ENCODE peak calls at places on chromosomes 12 and 14, in five cellular contexts. K is tibial nerve, L is upper lobe of right lung, C is esophagus squamous epithelium, G is fibroblast of lung. D is an unnamed sample.

GRCh38 chr12:120264086-120264485 is 1.4 kb downstream of the PXN start:
- DNase-seq in C (no peak), K (no peak), G (no peak), L (no peak), D (no peak)

GRCh38 chr12:101552277-101552676 is 42.5 kb upstream of the MYBPC1 start:
- DNase-seq in C (no peak), G (peak; percentile 96), K (no peak), L (no peak), D (no peak)

GRCh38 chr12:68358532-68359485 is 26.6 kb upstream of the MDM1 start:
- DNase-seq in C (no peak), K (peak; percentile 92), L (no peak), G (peak; percentile 84), D (peak; percentile 79)

GRCh38 chr14:21382095-21382494 is 1.7 kb downstream of the SUPT16H start:
- DNase-seq in G (no peak), L (no peak), K (no peak), C (no peak), D (no peak)

GRCh38 chr14:94180655-94181271 is 6.6 kb downstream of the PPP4R4 start:
- DNase-seq in C (no peak), K (no peak), L (no peak), G (peak; percentile 50), D (no peak)

GRCh38 chr14:104800600-104801283 is at the start of gene ZBTB42:
- DNase-seq in G (peak; percentile 39), L (peak; percentile 94), K (no peak), C (peak; percentile 21), D (no peak)

GRCh38 chr12:111396726-111397445 is 8.8 kb upstream of the SH2B3 start:
- DNase-seq in K (peak; percentile 68), C (peak; percentile 36), L (peak; percentile 94), G (peak; percentile 78), D (peak; percentile 91)

GRCh38 chr12:70849265-70849960 is 71.1 kb downstream of the PTPRR start:
- DNase-seq in L (no peak), C (no peak), G (peak; percentile 71), K (no peak), D (no peak)

GRCh38 chr12:54066408-54066807 is 12.8 kb downstream of the HOXC4 start:
- DNase-seq in K (no peak), L (no peak), G (no peak), C (no peak), D (no peak)

GRCh38 chr14:68675233-68675577 is 117.7 kb downstream of the ZFP36L1 start:
- DNase-seq in K (no peak), L (no peak), G (no peak), C (no peak), D (no peak)

GRCh38 chr12:48938805-48939204 is 13.5 kb upstream of the FKBP11 start:
- DNase-seq in L (peak; percentile 27), K (no peak), C (no peak), G (no peak), D (no peak)

GRCh38 chr12:86193931-86194330 is 62.3 kb downstream of the MGAT4C start:
- DNase-seq in K (no peak), L (no peak), G (peak; percentile 33), C (no peak), D (no peak)

GRCh38 chr12:96070670-96071279 is 35.4 kb upstream of the LTA4H start:
- DNase-seq in L (no peak), K (no peak), G (no peak), C (no peak), D (no peak)

GRCh38 chr12:29241821-29242591 is 92.9 kb downstream of the FAR2 start:
- DNase-seq in G (peak; percentile 90), K (peak; percentile 42), L (no peak), C (no peak), D (no peak)

GRCh38 chr14:92380131-92380530 is 57.2 kb downstream of the SLC24A4 start:
- DNase-seq in C (no peak), K (no peak), G (no peak), L (no peak), D (no peak)

GRCh38 chr14:104694475-104694950 is 5.1 kb downstream of the INF2 start:
- DNase-seq in L (no peak), G (no peak), K (no peak), C (no peak), D (no peak)

GRCh38 chr14:61555056-61555838 is 140.1 kb upstream of the HIF1A start:
- DNase-seq in K (no peak), C (no peak), L (no peak), G (no peak), D (no peak)

GRCh38 chr12:126617312-126617711 is 1552.1 kb downstream of the AACS start:
- DNase-seq in C (no peak), G (no peak), K (no peak), L (no peak), D (no peak)

GRCh38 chr14:25136811-25137210 is 86.9 kb upstream of the STXBP6 start:
- DNase-seq in K (no peak), C (no peak), G (no peak), L (no peak), D (no peak)

GRCh38 chr12:41629606-41630005 is 441.5 kb downstream of the PDZRN4 start:
- DNase-seq in L (no peak), K (no peak), G (no peak), C (no peak), D (no peak)

GRCh38 chr12:96989916-96990315 is 82.9 kb downstream of the NEDD1 start:
- DNase-seq in K (no peak), C (no peak), G (no peak), L (no peak), D (no peak)

GRCh38 chr14:103023881-103024473 is 33.4 kb downstream of the CDC42BPB start:
- DNase-seq in L (no peak), K (no peak), G (peak; percentile 57), C (no peak), D (peak; percentile 52)

GRCh38 chr12:12881495-12881894 is 9.9 kb upstream of the GPRC5A start:
- DNase-seq in K (no peak), L (no peak), G (no peak), C (no peak), D (no peak)

GRCh38 chr14:31902002-31902401 is 175.1 kb upstream of the ARHGAP5 start:
- DNase-seq in K (no peak), G (no peak), L (no peak), C (no peak), D (no peak)

GRCh38 chr14:71475916-71476315 is 456.3 kb upstream of the RGS6 start:
- DNase-seq in G (no peak), L (no peak), K (no peak), C (no peak), D (no peak)

GRCh38 chr12:52390739-52391617 is 5.5 kb upstream of the KRT84 start:
- DNase-seq in K (no peak), L (peak; percentile 60), G (no peak), C (no peak), D (no peak)
- TF ChIP-seq CTCF in K (peak; percentile 55), L (peak; percentile 43), G (peak; percentile 45), C (peak; percentile 76), D (peak; percentile 52)

GRCh38 chr12:15689751-15690191 is 99.4 kb downstream of the EPS8 start:
- DNase-seq in G (no peak), L (no peak), K (no peak), C (no peak), D (no peak)
- H3K4me1 ChIP-seq in G (peaks cover 17% of the 10 kb centered on the region), L (peaks cover 35% of the 10 kb centered on the region), K (peaks cover 22% of the 10 kb centered on the region), C (peaks cover 50% of the 10 kb centered on the region), D (peaks cover 8% of the 10 kb centered on the region)

GRCh38 chr12:34301251-34302130 is 279.2 kb downstream of the ALG10 start:
- DNase-seq in K (no peak), L (no peak), C (no peak), G (no peak), D (no peak)
- H3K9me3 ChIP-seq in K (no peaks in the 10 kb centered on the region), L (no peaks in the 10 kb centered on the region), C (peaks cover 75% of the 10 kb centered on the region), G (no peaks in the 10 kb centered on the region), D (no peaks in the 10 kb centered on the region)

GRCh38 chr14:106317593-106317992 is 791.2 kb downstream of the TMEM121 start:
- DNase-seq in G (no peak), C (no peak), L (no peak), K (no peak), D (no peak)

GRCh38 chr14:106318700-106319099 is 792.3 kb downstream of the TMEM121 start:
- DNase-seq in K (no peak), C (no peak), G (no peak), L (no peak), D (no peak)
- TF ChIP-seq CTCF in K (no peak), C (no peak), G (no peak), L (peak; percentile 29), D (no peak)

DNA sequence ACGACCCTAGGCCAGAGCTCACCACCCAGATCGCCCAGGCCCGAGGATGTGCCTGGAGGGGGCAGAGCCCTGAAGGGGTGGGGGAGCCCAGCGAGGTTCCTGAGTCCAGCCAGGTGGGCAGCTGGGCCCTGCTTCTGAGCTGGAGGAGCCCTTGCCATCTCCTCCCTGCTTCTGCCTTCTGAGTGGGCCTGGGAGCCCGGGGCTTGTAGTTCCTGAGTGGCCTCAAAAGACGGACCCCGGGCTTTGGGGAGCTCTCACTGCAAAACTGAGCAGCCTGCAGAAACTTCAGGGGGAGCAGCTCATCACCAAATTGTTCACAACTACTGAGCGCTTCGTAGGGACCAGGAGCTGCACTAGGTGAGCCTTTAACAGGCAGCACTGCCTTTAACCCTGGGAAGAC is 112.1 kb downstream of the NCOR2 start:
- DNase-seq in C (no peak), G (no peak), L (no peak), K (no peak), D (no peak)
- H3K4me1 ChIP-seq in C (peaks cover 79% of the 10 kb centered on the region), G (peaks cover 29% of the 10 kb centered on the region), L (peaks cover 58% of the 10 kb centered on the region), K (peaks cover 58% of the 10 kb centered on the region), D (peaks cover 80% of the 10 kb centered on the region)

DNA sequence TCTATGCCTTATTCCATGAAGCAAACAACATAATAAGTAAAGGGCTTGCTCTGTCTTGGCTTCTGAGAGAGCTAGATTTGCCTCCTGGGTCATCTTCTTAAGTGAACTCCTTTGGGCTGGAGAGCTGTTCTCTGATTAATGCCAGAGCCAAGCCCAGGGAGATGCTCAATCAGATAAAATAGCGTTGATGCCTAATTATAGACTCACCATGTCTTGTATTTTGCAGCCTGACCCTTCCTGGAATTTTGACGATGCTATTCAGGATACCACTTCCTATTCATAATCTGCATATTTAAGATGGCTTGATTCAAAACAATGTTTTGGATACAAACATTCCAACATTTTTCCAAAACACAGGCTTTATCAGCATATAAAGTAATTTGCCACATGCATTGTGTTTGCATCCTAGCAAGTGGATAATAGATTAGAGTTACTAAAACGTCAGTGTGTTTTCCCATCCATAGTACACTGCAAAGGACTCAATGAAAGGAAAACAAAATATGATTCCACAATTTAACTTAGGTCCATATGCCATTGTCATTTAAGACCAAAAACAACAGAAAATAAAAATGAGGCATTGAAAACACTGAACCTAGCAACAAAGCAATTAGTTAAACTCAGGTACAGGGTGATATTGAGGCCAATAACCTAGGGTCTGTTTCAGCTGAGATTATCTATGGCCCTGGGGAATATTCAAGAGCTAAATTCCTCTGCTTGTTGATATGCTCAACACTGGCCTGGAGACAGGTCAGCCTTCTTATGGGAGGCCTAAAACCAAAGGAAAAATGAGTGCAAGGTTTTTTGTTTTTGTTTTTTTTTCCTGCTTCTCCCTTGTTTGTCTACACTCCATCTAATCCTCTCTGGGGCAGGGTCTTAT is 184.2 kb upstream of the FOXN3 start:
- DNase-seq in K (no peak), L (no peak), G (no peak), C (no peak), D (no peak)
- H3K9me3 ChIP-seq in K (no peaks in the 10 kb centered on the region), L (peaks cover 17% of the 10 kb centered on the region), G (no peaks in the 10 kb centered on the region), C (peaks cover 24% of the 10 kb centered on the region), D (peaks cover 25% of the 10 kb centered on the region)

D was measured in heart right ventricle.